ENCODE peak calls at places on chromosome 3, in nine cellular contexts. S is GM12878; P is foreskin keratinocyte; W is gastrocnemius medialis; A is right cardiac atrium; D is CD4-positive, CD25-positive, alpha-beta regulatory T cell; Q is GM23338; B is PC-3; R is heart right ventricle. E is an unnamed sample. For H3K4me1, the result is how much of the 10 kb centered on the place peaks cover.

GRCh38 chr3:21839592-21839991 is 88.6 kb upstream of the ZNF385D start:
- ATAC-seq in S (peak), P (no peak), W (peak), A (peak), D (no peak), Q (peak), B (peak), R (peak), E (peak)

GRCh38 chr3:46892285-46893145 is 15.0 kb downstream of the PTH1R start:
- ATAC-seq in S (peak), P (no peak), W (peak), A (peak), D (no peak), Q (peak), B (peak), R (peak), E (peak)

GRCh38 chr3:33139996-33140395 is 26.2 kb downstream of the CRTAP start:
- ATAC-seq in S (no peak), P (no peak), W (no peak), A (no peak), D (no peak), Q (no peak), B (no peak), R (no peak), E (no peak)

GRCh38 chr3:46312996-46313395 is 40.9 kb upstream of the CCR2 start:
- ATAC-seq in S (no peak), P (no peak), W (no peak), A (peak), D (no peak), Q (no peak), B (peak), R (peak), E (peak)

GRCh38 chr3:27844052-27844675 is 122.0 kb upstream of the EOMES start:
- ATAC-seq in S (peak), P (no peak), W (no peak), A (no peak), D (no peak), Q (no peak), B (no peak), R (no peak), E (no peak)

GRCh38 chr3:72844436-72844999 is 3.7 kb downstream of the SHQ1 start:
- ATAC-seq in S (peak), P (no peak), W (no peak), A (no peak), D (no peak), Q (no peak), B (no peak), R (no peak), E (no peak)

GRCh38 chr3:149592758-149593240 is 65.0 kb downstream of the WWTR1 start:
- ATAC-seq in S (no peak), P (no peak), W (peak), A (peak), D (no peak), Q (no peak), B (no peak), R (peak), E (peak)

GRCh38 chr3:74479915-74480314 is 134.5 kb downstream of the CNTN3 start:
- ATAC-seq in S (no peak), P (no peak), W (no peak), A (no peak), D (no peak), Q (no peak), B (no peak), R (no peak), E (no peak)

GRCh38 chr3:4271834-4272233 is 31.3 kb upstream of the SETMAR start:
- ATAC-seq in S (peak), P (peak), W (no peak), A (peak), D (no peak), Q (peak), B (peak), R (peak), E (no peak)

GRCh38 chr3:139838269-139838957 is 96.6 kb upstream of the CLSTN2 start:
- ATAC-seq in S (no peak), P (no peak), W (no peak), A (no peak), D (no peak), Q (peak), B (no peak), R (no peak), E (no peak)

GRCh38 chr3:45565341-45565740 is 29.2 kb upstream of the LIMD1 start:
- ATAC-seq in S (peak), P (no peak), W (no peak), A (no peak), D (no peak), Q (no peak), B (no peak), R (no peak), E (no peak)

GRCh38 chr3:123818324-123818920 is 65.7 kb downstream of the MYLK start:
- ATAC-seq in S (no peak), P (no peak), W (no peak), A (no peak), D (no peak), Q (no peak), B (no peak), R (no peak), E (no peak)

GRCh38 chr3:45869638-45870037 is 16.7 kb upstream of the CCR9 start:
- ATAC-seq in S (no peak), P (no peak), W (no peak), A (no peak), D (no peak), Q (no peak), B (no peak), R (no peak), E (no peak)

GRCh38 chr3:184716652-184717607 is 5.1 kb upstream of the MAGEF1 start:
- ATAC-seq in S (no peak), P (peak), W (peak), A (peak), D (no peak), Q (peak), B (peak), R (peak), E (peak)

GRCh38 chr3:107910713-107911259 is 180.0 kb downstream of the CD47 start:
- ATAC-seq in S (peak), P (no peak), W (no peak), A (no peak), D (peak), Q (no peak), B (no peak), R (no peak), E (no peak)

GRCh38 chr3:46304739-46305138 is 49.2 kb upstream of the CCR2 start:
- ATAC-seq in S (peak), P (no peak), W (no peak), A (no peak), D (no peak), Q (no peak), B (no peak), R (no peak), E (no peak)

GRCh38 chr3:37465174-37465573 is 290.8 kb upstream of the LRRFIP2 start:
- ATAC-seq in S (no peak), P (no peak), W (no peak), A (no peak), D (no peak), Q (peak), B (no peak), R (no peak), E (no peak)

GRCh38 chr3:107211608-107212007 is 165.6 kb upstream of the CCDC54 start:
- ATAC-seq in S (no peak), P (peak), W (no peak), A (no peak), D (no peak), Q (no peak), B (no peak), R (no peak), E (no peak)

GRCh38 chr3:124420392-124420791 is 309.9 kb upstream of the UMPS start:
- ATAC-seq in S (no peak), P (no peak), W (peak), A (no peak), D (no peak), Q (no peak), B (no peak), R (no peak), E (peak)

GRCh38 chr3:27431116-27431515 is 53.1 kb downstream of the SLC4A7 start:
- ATAC-seq in S (no peak), P (peak), W (no peak), A (peak), D (no peak), Q (no peak), B (peak), R (peak), E (peak)

GRCh38 chr3:196120291-196120951 is 38.5 kb upstream of the TFRC start:
- ATAC-seq in S (no peak), P (no peak), W (no peak), A (peak), D (peak), Q (no peak), B (no peak), R (peak), E (peak)

GRCh38 chr3:47314056-47314764 is 31.5 kb downstream of the KLHL18 start:
- ATAC-seq in S (no peak), P (no peak), W (no peak), A (no peak), D (no peak), Q (no peak), B (no peak), R (no peak), E (no peak)

GRCh38 chr3:149465351-149465883 is 9.1 kb upstream of the TM4SF4 start:
- ATAC-seq in S (no peak), P (no peak), W (no peak), A (peak), D (no peak), Q (no peak), B (no peak), R (peak), E (no peak)

GRCh38 chr3:141523615-141524375 is 37.0 kb downstream of the RASA2 start:
- ATAC-seq in S (no peak), P (peak), W (no peak), A (no peak), D (no peak), Q (no peak), B (no peak), R (no peak), E (no peak)

GRCh38 chr3:15404767-15405166 is 22.6 kb downstream of the METTL6 start:
- ATAC-seq in S (peak), P (no peak), W (no peak), A (no peak), D (no peak), Q (no peak), B (no peak), R (no peak), E (no peak)

GRCh38 chr3:172029425-172030128 is 9.8 kb upstream of the FNDC3B start:
- ATAC-seq in S (peak), P (peak), W (no peak), A (no peak), D (no peak), Q (no peak), B (no peak), R (no peak), E (no peak)

GRCh38 chr3:40313975-40314860 is 4.7 kb downstream of the EIF1B start:
- ATAC-seq in S (no peak), P (no peak), W (no peak), A (no peak), D (no peak), Q (no peak), B (no peak), R (no peak), E (no peak)

GRCh38 chr3:141414141-141414689 is 45.9 kb downstream of the ZBTB38 start:
- ATAC-seq in S (no peak), P (no peak), W (no peak), A (no peak), D (peak), Q (no peak), B (no peak), R (no peak), E (no peak)

GRCh38 chr3:71681224-71681668 is 44.0 kb downstream of the EIF4E3 start:
- ATAC-seq in S (peak), P (peak), W (peak), A (peak), D (no peak), Q (peak), B (peak), R (peak), E (peak)

GRCh38 chr3:185361920-185362319 is 1.0 kb upstream of the MAP3K13 start:
- ATAC-seq in S (no peak), P (no peak), W (peak), A (no peak), D (no peak), Q (no peak), B (peak), R (no peak), E (no peak)

GRCh38 chr3:159191454-159191853 is 389.6 kb downstream of the MFSD1 start:
- ATAC-seq in S (no peak), P (peak), W (no peak), A (no peak), D (no peak), Q (no peak), B (peak), R (no peak), E (no peak)

GRCh38 chr3:108936924-108937689 is 16.6 kb downstream of the GUCA1C start:
- ATAC-seq in S (no peak), P (no peak), W (no peak), A (no peak), D (no peak), Q (no peak), B (no peak), R (peak), E (no peak)

GRCh38 chr3:182710557-182711157 is 82.6 kb upstream of the ATP11B start:
- ATAC-seq in S (peak), P (peak), W (peak), A (peak), D (no peak), Q (peak), B (peak), R (no peak), E (no peak)

GRCh38 chr3:183222631-183223030 is 30.4 kb upstream of the B3GNT5 start:
- ATAC-seq in S (no peak), P (no peak), W (no peak), A (no peak), D (no peak), Q (no peak), B (no peak), R (no peak), E (no peak)

GRCh38 chr3:31522152-31522551 is 10.6 kb upstream of the STT3B start:
- ATAC-seq in S (peak), P (no peak), W (no peak), A (peak), D (peak), Q (no peak), B (no peak), R (no peak), E (peak)
- H3K27ac ChIP-seq in S (no peak), P (no peak), W (no peak), A (no peak), D (no peak), Q (no peak), B (no peak), R (no peak), E (no peak)

GRCh38 chr3:187947927-187948682 is 202.8 kb upstream of the BCL6 start:
- ATAC-seq in S (no peak), P (no peak), W (peak), A (peak), D (no peak), Q (no peak), B (no peak), R (peak), E (no peak)
- H3K4me1 ChIP-seq in S (under half), P (under half), W (half or more), A (under half), D (under half), Q (under half), B (under half), R (under half), E (under half)

DNA sequence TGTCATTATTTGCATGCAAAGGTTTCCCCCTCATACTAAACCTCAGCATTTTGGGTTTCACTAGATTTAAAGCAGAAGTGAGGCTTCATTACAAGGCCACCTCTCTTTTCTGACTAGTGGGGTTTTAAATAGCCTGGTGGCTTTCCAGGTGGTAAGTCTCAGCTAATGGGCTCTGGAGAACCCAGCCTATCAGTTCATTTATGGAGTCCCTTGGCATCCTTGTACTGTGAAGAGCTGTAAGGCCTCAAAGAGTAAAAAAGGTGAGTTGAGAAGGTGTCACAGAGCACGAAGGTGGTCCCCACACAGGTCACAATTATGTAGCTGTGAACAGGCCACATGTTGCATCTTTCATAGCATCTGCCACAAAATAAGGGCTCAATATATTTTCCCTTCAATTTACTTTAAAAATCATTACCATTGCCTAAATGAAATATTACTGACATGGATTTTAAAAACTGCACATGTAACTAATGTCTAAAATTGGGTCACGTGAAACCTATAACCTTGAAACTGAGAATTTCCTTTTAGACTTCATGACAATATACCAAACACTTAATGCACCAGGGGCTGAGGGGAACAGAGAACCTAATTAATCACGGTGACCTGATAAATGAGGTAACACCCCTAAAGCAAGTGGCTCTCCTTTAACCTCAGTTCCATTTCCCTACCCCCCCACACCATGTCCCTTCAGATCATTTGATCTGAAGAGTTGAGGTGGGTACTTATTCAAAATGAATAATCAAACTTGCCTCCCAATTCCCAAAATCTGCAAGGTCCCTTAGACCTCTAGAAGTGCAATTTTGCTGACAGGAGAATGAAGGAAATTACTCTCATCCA is 1.3 kb downstream of the NGLY1 start:
- ATAC-seq in S (peak), P (no peak), W (no peak), A (no peak), D (no peak), Q (no peak), B (no peak), R (no peak), E (no peak)
- H3K27ac ChIP-seq in S (peak), P (no peak), W (peak), A (no peak), D (peak), Q (no peak), B (no peak), R (no peak), E (peak)

GRCh38 chr3:63955830-63956545 is 43.8 kb upstream of the SCAANT1 start:
- ATAC-seq in S (no peak), P (no peak), W (no peak), A (no peak), D (no peak), Q (no peak), B (no peak), R (no peak), E (no peak)
- H3K4me1 ChIP-seq in S (under half), P (under half), W (under half), A (under half), D (under half), Q (half or more), B (under half), R (under half), E (half or more)

DNA sequence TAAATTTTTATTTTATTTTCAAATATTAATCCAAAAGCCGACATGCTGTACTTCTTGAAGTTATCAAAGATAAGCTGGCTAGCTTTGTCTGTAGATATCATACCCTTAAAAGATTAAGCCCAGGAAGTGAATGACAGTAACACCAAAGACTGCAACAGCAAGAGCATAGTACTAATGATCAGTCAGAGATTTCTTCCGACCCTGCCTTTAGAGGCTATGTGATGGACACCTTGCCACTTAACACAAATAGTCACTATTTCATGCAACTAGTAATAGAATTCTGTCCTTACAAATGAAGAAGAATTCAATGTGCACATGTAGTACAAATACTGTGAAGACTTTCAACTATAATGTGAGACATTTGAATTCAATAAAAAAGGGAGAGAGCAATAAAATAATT is 9.2 kb upstream of the MBNL1 start:
- ATAC-seq in S (no peak), P (no peak), W (no peak), A (no peak), D (no peak), Q (no peak), B (no peak), R (no peak), E (no peak)
- H3K27ac ChIP-seq in S (no peak), P (no peak), W (peak), A (no peak), D (peak), Q (no peak), B (peak), R (no peak), E (no peak)